ENCODE peak calls at places on chromosomes 13 and 19, in four cellular contexts. One of them, this sample, is unnamed.

GRCh38 chr19:38564981-38565685 is 52.6 kb downstream of the MAP4K1 start:
- DNase-seq in NCI-H1092: no peak
- DNase-seq in T-helper 22 cell: no peak
- DNase-seq in epithelial cell of prostate: no peak
- DNase-seq in this sample: no peak

GRCh38 chr19:7869910-7870511 is 4.2 kb downstream of the PRR36 start:
- DNase-seq in epithelial cell of prostate: no peak
- DNase-seq in T-helper 22 cell: peak
- DNase-seq in NCI-H1092: no peak
- DNase-seq in this sample: peak

GRCh38 chr13:113001251-113002140 is 32.5 kb downstream of the MCF2L start:
- DNase-seq in NCI-H1092: peak
- DNase-seq in T-helper 22 cell: no peak
- DNase-seq in epithelial cell of prostate: no peak
- DNase-seq in this sample: peak

GRCh38 chr13:27008733-27009132 is 162.9 kb downstream of the USP12 start:
- DNase-seq in epithelial cell of prostate: no peak
- DNase-seq in NCI-H1092: no peak
- DNase-seq in T-helper 22 cell: no peak
- DNase-seq in this sample: no peak

GRCh38 chr13:111337741-111338140 is 17.3 kb downstream of the TEX29 start:
- DNase-seq in epithelial cell of prostate: no peak
- DNase-seq in NCI-H1092: no peak
- DNase-seq in T-helper 22 cell: no peak
- DNase-seq in this sample: peak

GRCh38 chr13:40170091-40170490 is 496.4 kb downstream of the FOXO1 start:
- DNase-seq in epithelial cell of prostate: no peak
- DNase-seq in NCI-H1092: no peak
- DNase-seq in T-helper 22 cell: no peak
- DNase-seq in this sample: no peak

GRCh38 chr13:20945952-20946383 is 43.4 kb upstream of the XPO4 start:
- DNase-seq in NCI-H1092: no peak
- DNase-seq in epithelial cell of prostate: no peak
- DNase-seq in T-helper 22 cell: no peak
- DNase-seq in this sample: no peak

GRCh38 chr13:100209857-100210580 is 121.1 kb downstream of the PCCA start:
- DNase-seq in epithelial cell of prostate: no peak
- DNase-seq in NCI-H1092: no peak
- DNase-seq in T-helper 22 cell: no peak
- DNase-seq in this sample: peak

GRCh38 chr19:16293133-16294085 is 31.2 kb upstream of the KLF2 start:
- DNase-seq in T-helper 22 cell: no peak
- DNase-seq in epithelial cell of prostate: no peak
- DNase-seq in NCI-H1092: peak
- DNase-seq in this sample: peak

GRCh38 chr19:18972301-18972831 is 31.3 kb upstream of the HOMER3 start:
- DNase-seq in T-helper 22 cell: no peak
- DNase-seq in NCI-H1092: no peak
- DNase-seq in epithelial cell of prostate: no peak
- DNase-seq in this sample: peak

GRCh38 chr19:8609210-8610040 is 1.1 kb downstream of the ADAMTS10 start:
- DNase-seq in epithelial cell of prostate: no peak
- DNase-seq in NCI-H1092: no peak
- DNase-seq in T-helper 22 cell: no peak
- DNase-seq in this sample: peak

GRCh38 chr13:21060063-21060826 is 1.1 kb downstream of the LATS2 start:
- DNase-seq in epithelial cell of prostate: no peak
- DNase-seq in NCI-H1092: no peak
- DNase-seq in T-helper 22 cell: no peak
- DNase-seq in this sample: peak

GRCh38 chr19:14410054-14410774 is 8.9 kb downstream of the DDX39A start:
- DNase-seq in T-helper 22 cell: peak
- DNase-seq in epithelial cell of prostate: no peak
- DNase-seq in NCI-H1092: no peak
- DNase-seq in this sample: no peak

GRCh38 chr13:75372923-75373841 is 108.8 kb downstream of the TBC1D4 start:
- DNase-seq in epithelial cell of prostate: no peak
- DNase-seq in NCI-H1092: no peak
- DNase-seq in T-helper 22 cell: no peak
- DNase-seq in this sample: no peak

GRCh38 chr19:13908674-13909073 is 2.7 kb downstream of the CC2D1A start:
- DNase-seq in T-helper 22 cell: no peak
- DNase-seq in NCI-H1092: no peak
- DNase-seq in epithelial cell of prostate: no peak
- DNase-seq in this sample: no peak

GRCh38 chr13:85140192-85140591 is 659.0 kb downstream of the SLITRK6 start:
- DNase-seq in NCI-H1092: no peak
- DNase-seq in epithelial cell of prostate: peak
- DNase-seq in T-helper 22 cell: no peak
- DNase-seq in this sample: peak

GRCh38 chr13:20387441-20387971 is 138.2 kb downstream of the CRYL1 start:
- DNase-seq in NCI-H1092: no peak
- DNase-seq in T-helper 22 cell: no peak
- DNase-seq in epithelial cell of prostate: peak
- DNase-seq in this sample: peak

GRCh38 chr19:10718205-10719196 is 622 bp downstream of the DNM2 start:
- DNase-seq in epithelial cell of prostate: no peak
- DNase-seq in NCI-H1092: no peak
- DNase-seq in T-helper 22 cell: peak
- DNase-seq in this sample: peak

GRCh38 chr13:31824705-31825512 is 85.6 kb downstream of the RXFP2 start:
- DNase-seq in NCI-H1092: no peak
- DNase-seq in epithelial cell of prostate: no peak
- DNase-seq in T-helper 22 cell: no peak
- DNase-seq in this sample: peak

GRCh38 chr19:50607874-50608785 is 31.6 kb downstream of the SYT3 start:
- DNase-seq in NCI-H1092: no peak
- DNase-seq in epithelial cell of prostate: no peak
- DNase-seq in T-helper 22 cell: peak
- DNase-seq in this sample: peak

GRCh38 chr13:35283856-35284255 is 192.6 kb downstream of the MAB21L1 start:
- DNase-seq in epithelial cell of prostate: peak
- DNase-seq in NCI-H1092: peak
- DNase-seq in T-helper 22 cell: no peak
- DNase-seq in this sample: peak

GRCh38 chr13:109707044-109707794 is 79.2 kb downstream of the IRS2 start:
- DNase-seq in epithelial cell of prostate: no peak
- DNase-seq in T-helper 22 cell: no peak
- DNase-seq in NCI-H1092: peak
- DNase-seq in this sample: no peak

GRCh38 chr13:104318121-104318520 is 1251.9 kb upstream of the SLC10A2 start:
- DNase-seq in epithelial cell of prostate: no peak
- DNase-seq in NCI-H1092: peak
- DNase-seq in T-helper 22 cell: no peak
- DNase-seq in this sample: peak

GRCh38 chr19:30565680-30566079 is 193.5 kb downstream of the ZNF536 start:
- DNase-seq in T-helper 22 cell: no peak
- DNase-seq in epithelial cell of prostate: no peak
- DNase-seq in NCI-H1092: no peak
- DNase-seq in this sample: no peak

GRCh38 chr13:76016799-76017198 is 380.7 kb downstream of the LMO7 start:
- DNase-seq in NCI-H1092: no peak
- DNase-seq in T-helper 22 cell: no peak
- DNase-seq in epithelial cell of prostate: no peak
- DNase-seq in this sample: peak

GRCh38 chr19:55453861-55454260 is 7.6 kb downstream of the ISOC2 start:
- DNase-seq in NCI-H1092: no peak
- DNase-seq in T-helper 22 cell: no peak
- DNase-seq in epithelial cell of prostate: no peak
- DNase-seq in this sample: no peak

GRCh38 chr13:41708648-41709175 is 251.4 kb downstream of the RGCC start:
- DNase-seq in NCI-H1092: no peak
- DNase-seq in T-helper 22 cell: no peak
- DNase-seq in epithelial cell of prostate: no peak
- DNase-seq in this sample: no peak

GRCh38 chr13:93262729-93263128 is 36.1 kb downstream of the GPC6 start:
- DNase-seq in NCI-H1092: no peak
- DNase-seq in epithelial cell of prostate: peak
- DNase-seq in T-helper 22 cell: no peak
- DNase-seq in this sample: peak

GRCh38 chr19:19860756-19861390 is 4.8 kb upstream of the ZNF253 start:
- DNase-seq in epithelial cell of prostate: no peak
- DNase-seq in T-helper 22 cell: peak
- DNase-seq in NCI-H1092: no peak
- DNase-seq in this sample: no peak

GRCh38 chr19:30004403-30004802 is 62.4 kb downstream of the URI1 start:
- DNase-seq in epithelial cell of prostate: no peak
- DNase-seq in NCI-H1092: no peak
- DNase-seq in T-helper 22 cell: no peak
- DNase-seq in this sample: no peak

GRCh38 chr13:20441879-20442278 is 83.8 kb downstream of the CRYL1 start:
- DNase-seq in NCI-H1092: no peak
- DNase-seq in epithelial cell of prostate: peak
- DNase-seq in T-helper 22 cell: no peak
- DNase-seq in this sample: peak

This sample was measured in ELR.